ENCODE peak calls at places on chromosomes 16 and 17, in seven cellular contexts. One of them, this sample, is unnamed.

GRCh38 chr16:81036751-81037350 is 1.2 kb downstream of the ATMIN start:
- DNase-seq in mesenchymal stem cell: peak; percentile 25
- DNase-seq in H9: no peak
- DNase-seq in mesendoderm: no peak
- DNase-seq in IMR-90: no peak
- DNase-seq in H1: no peak
- DNase-seq in trophoblast cell: peak; percentile 64
- DNase-seq in this sample: no peak

GRCh38 chr16:20380782-20381181 is 23.8 kb downstream of the PDILT start:
- DNase-seq in mesenchymal stem cell: no peak
- DNase-seq in H9: no peak
- DNase-seq in mesendoderm: no peak
- DNase-seq in IMR-90: no peak
- DNase-seq in H1: no peak
- DNase-seq in trophoblast cell: no peak
- DNase-seq in this sample: no peak

GRCh38 chr17:66405836-66406679 is 103.6 kb downstream of the PRKCA start:
- DNase-seq in mesenchymal stem cell: no peak
- DNase-seq in H9: no peak
- DNase-seq in mesendoderm: no peak
- DNase-seq in IMR-90: no peak
- DNase-seq in H1: no peak
- DNase-seq in trophoblast cell: no peak
- DNase-seq in this sample: no peak

GRCh38 chr17:64357191-64357981 is 33.3 kb downstream of the PECAM1 start:
- DNase-seq in mesenchymal stem cell: peak; percentile 91
- DNase-seq in H9: peak; percentile 46
- DNase-seq in mesendoderm: peak; percentile 36
- DNase-seq in IMR-90: peak; percentile 94
- DNase-seq in H1: no peak
- DNase-seq in trophoblast cell: no peak
- DNase-seq in this sample: no peak

GRCh38 chr16:66427036-66427446 is at the start of gene BEAN1:
- DNase-seq in mesenchymal stem cell: no peak
- DNase-seq in H9: no peak
- DNase-seq in mesendoderm: no peak
- DNase-seq in IMR-90: no peak
- DNase-seq in H1: peak; percentile 66
- DNase-seq in trophoblast cell: peak; percentile 31
- DNase-seq in this sample: no peak

GRCh38 chr16:85905110-85906095 is 6.4 kb downstream of the IRF8 start:
- DNase-seq in mesenchymal stem cell: no peak
- DNase-seq in H9: no peak
- DNase-seq in mesendoderm: no peak
- DNase-seq in IMR-90: no peak
- DNase-seq in H1: no peak
- DNase-seq in trophoblast cell: no peak
- DNase-seq in this sample: no peak

GRCh38 chr17:30230596-30231125 is 4.8 kb downstream of the SLC6A4 start:
- DNase-seq in mesenchymal stem cell: no peak
- DNase-seq in H9: no peak
- DNase-seq in mesendoderm: no peak
- DNase-seq in IMR-90: peak; percentile 27
- DNase-seq in H1: no peak
- DNase-seq in trophoblast cell: no peak
- DNase-seq in this sample: no peak

GRCh38 chr17:2703606-2704005 is 8.0 kb downstream of the CLUH start:
- DNase-seq in mesenchymal stem cell: no peak
- DNase-seq in H9: no peak
- DNase-seq in mesendoderm: no peak
- DNase-seq in IMR-90: no peak
- DNase-seq in H1: no peak
- DNase-seq in trophoblast cell: no peak
- DNase-seq in this sample: no peak

GRCh38 chr16:49599281-49599680 is 225.7 kb downstream of the C16orf78 start:
- DNase-seq in mesenchymal stem cell: no peak
- DNase-seq in H9: peak; percentile 4
- DNase-seq in mesendoderm: no peak
- DNase-seq in IMR-90: no peak
- DNase-seq in H1: peak; percentile 16
- DNase-seq in trophoblast cell: no peak
- DNase-seq in this sample: no peak

GRCh38 chr16:27685802-27686201 is 135.9 kb downstream of the KATNIP start:
- DNase-seq in mesenchymal stem cell: peak; percentile 66
- DNase-seq in H9: no peak
- DNase-seq in mesendoderm: no peak
- DNase-seq in IMR-90: peak; percentile 85
- DNase-seq in H1: no peak
- DNase-seq in trophoblast cell: no peak
- DNase-seq in this sample: no peak

GRCh38 chr17:42472709-42473521 is 14.2 kb downstream of the ATP6V0A1 start:
- DNase-seq in mesenchymal stem cell: peak; percentile 74
- DNase-seq in H9: no peak
- DNase-seq in mesendoderm: peak; percentile 62
- DNase-seq in IMR-90: peak; percentile 93
- DNase-seq in H1: no peak
- DNase-seq in trophoblast cell: no peak
- DNase-seq in this sample: no peak

GRCh38 chr17:28744802-28745051 is 916 bp downstream of the TRAF4 start:
- DNase-seq in mesenchymal stem cell: no peak
- DNase-seq in H9: peak; percentile 39
- DNase-seq in mesendoderm: no peak
- DNase-seq in IMR-90: no peak
- DNase-seq in H1: no peak
- DNase-seq in trophoblast cell: no peak
- DNase-seq in this sample: no peak
- H3K4me1 ChIP-seq in mesenchymal stem cell: peaks cover 49% of the 10 kb centered on the region
- H3K4me1 ChIP-seq in H9: peaks cover 5% of the 10 kb centered on the region
- H3K4me1 ChIP-seq in mesendoderm: peaks cover 11% of the 10 kb centered on the region
- H3K4me1 ChIP-seq in IMR-90: peaks cover 16% of the 10 kb centered on the region
- H3K4me1 ChIP-seq in H1: peaks cover 30% of the 10 kb centered on the region
- H3K4me1 ChIP-seq in trophoblast cell: peaks cover 32% of the 10 kb centered on the region
- H3K4me1 ChIP-seq in this sample: peaks cover 24% of the 10 kb centered on the region

GRCh38 chr16:21986692-21987246 is 14.1 kb downstream of the PDZD9 start:
- DNase-seq in mesenchymal stem cell: no peak
- DNase-seq in H9: no peak
- DNase-seq in mesendoderm: no peak
- DNase-seq in IMR-90: no peak
- DNase-seq in H1: no peak
- DNase-seq in trophoblast cell: no peak
- DNase-seq in this sample: no peak

GRCh38 chr16:21980032-21980431 is 20.9 kb downstream of the PDZD9 start:
- DNase-seq in mesenchymal stem cell: no peak
- DNase-seq in H9: no peak
- DNase-seq in mesendoderm: no peak
- DNase-seq in IMR-90: no peak
- DNase-seq in H1: no peak
- DNase-seq in trophoblast cell: no peak
- DNase-seq in this sample: no peak

GRCh38 chr16:21984062-21984461 is 16.9 kb downstream of the PDZD9 start:
- DNase-seq in mesenchymal stem cell: no peak
- DNase-seq in H9: no peak
- DNase-seq in mesendoderm: no peak
- DNase-seq in IMR-90: no peak
- DNase-seq in H1: no peak
- DNase-seq in trophoblast cell: no peak
- DNase-seq in this sample: no peak

GRCh38 chr16:21985524-21985923 is 15.4 kb downstream of the PDZD9 start:
- DNase-seq in mesenchymal stem cell: no peak
- DNase-seq in H9: no peak
- DNase-seq in mesendoderm: no peak
- DNase-seq in IMR-90: no peak
- DNase-seq in H1: no peak
- DNase-seq in trophoblast cell: no peak
- DNase-seq in this sample: no peak

DNA sequence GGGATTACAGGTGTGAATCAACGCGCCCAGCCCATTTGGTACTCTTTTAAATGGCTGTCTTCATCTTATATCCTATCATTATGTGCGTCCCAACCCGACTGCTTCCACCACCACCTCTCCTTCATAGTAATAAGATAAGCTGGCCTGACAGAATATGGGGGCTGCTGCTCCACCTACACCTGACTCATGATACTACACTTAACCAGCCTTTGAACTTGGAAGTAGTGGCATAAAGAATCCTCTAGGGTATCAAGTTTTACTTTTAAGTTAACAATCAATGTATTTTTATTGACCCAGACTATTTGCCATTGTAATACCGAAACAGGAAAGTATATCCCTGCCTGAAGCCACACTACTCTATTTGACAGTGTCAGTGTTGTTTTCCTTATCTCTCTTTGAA is 18.8 kb downstream of the PDZD9 start:
- DNase-seq in mesenchymal stem cell: no peak
- DNase-seq in H9: no peak
- DNase-seq in mesendoderm: no peak
- DNase-seq in IMR-90: no peak
- DNase-seq in H1: no peak
- DNase-seq in trophoblast cell: no peak
- DNase-seq in this sample: no peak
- H2BK5ac ChIP-seq in mesenchymal stem cell: no peak overlapping the region
- H2BK5ac ChIP-seq in H9: no peak overlapping the region
- H2BK5ac ChIP-seq in mesendoderm: no peak overlapping the region
- H2BK5ac ChIP-seq in IMR-90: no peak overlapping the region
- H2BK5ac ChIP-seq in H1: no peak overlapping the region
- H2BK5ac ChIP-seq in trophoblast cell: no peak overlapping the region
- H2BK5ac ChIP-seq in this sample: no peak overlapping the region

DNA sequence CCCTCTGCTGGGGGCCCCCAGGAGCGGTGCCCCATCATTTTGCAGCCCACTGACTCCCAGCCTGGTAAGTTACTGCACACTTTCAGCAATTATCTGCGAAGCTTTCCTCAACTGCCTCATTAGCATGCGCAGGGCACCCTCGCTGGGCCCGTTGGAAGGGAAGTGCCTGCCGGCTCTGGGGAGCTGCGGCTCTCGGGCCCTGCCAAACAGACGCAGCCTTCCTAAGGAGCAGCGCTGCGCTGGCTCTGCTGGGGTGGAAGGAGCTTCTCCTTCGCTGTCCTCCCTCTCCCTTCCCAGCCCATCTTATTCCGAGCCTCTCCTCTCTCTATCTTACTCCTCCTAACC is 71.0 kb downstream of the RBBP6 start:
- DNase-seq in mesenchymal stem cell: peak; percentile 44
- DNase-seq in H9: peak; percentile 55
- DNase-seq in mesendoderm: peak; percentile 45
- DNase-seq in IMR-90: peak; percentile 1
- DNase-seq in H1: no peak
- DNase-seq in trophoblast cell: no peak
- DNase-seq in this sample: peak; percentile 18
- H3K4me2 ChIP-seq in mesenchymal stem cell: peak overlapping the region; percentile 67
- H3K4me2 ChIP-seq in H9: peak overlapping the region; percentile 60
- H3K4me2 ChIP-seq in mesendoderm: peak overlapping the region; percentile 49
- H3K4me2 ChIP-seq in IMR-90: no peak overlapping the region
- H3K4me2 ChIP-seq in H1: peak overlapping the region; percentile 98
- H3K4me2 ChIP-seq in trophoblast cell: peak overlapping the region; percentile 42
- H3K4me2 ChIP-seq in this sample: peak overlapping the region; percentile 77

DNA sequence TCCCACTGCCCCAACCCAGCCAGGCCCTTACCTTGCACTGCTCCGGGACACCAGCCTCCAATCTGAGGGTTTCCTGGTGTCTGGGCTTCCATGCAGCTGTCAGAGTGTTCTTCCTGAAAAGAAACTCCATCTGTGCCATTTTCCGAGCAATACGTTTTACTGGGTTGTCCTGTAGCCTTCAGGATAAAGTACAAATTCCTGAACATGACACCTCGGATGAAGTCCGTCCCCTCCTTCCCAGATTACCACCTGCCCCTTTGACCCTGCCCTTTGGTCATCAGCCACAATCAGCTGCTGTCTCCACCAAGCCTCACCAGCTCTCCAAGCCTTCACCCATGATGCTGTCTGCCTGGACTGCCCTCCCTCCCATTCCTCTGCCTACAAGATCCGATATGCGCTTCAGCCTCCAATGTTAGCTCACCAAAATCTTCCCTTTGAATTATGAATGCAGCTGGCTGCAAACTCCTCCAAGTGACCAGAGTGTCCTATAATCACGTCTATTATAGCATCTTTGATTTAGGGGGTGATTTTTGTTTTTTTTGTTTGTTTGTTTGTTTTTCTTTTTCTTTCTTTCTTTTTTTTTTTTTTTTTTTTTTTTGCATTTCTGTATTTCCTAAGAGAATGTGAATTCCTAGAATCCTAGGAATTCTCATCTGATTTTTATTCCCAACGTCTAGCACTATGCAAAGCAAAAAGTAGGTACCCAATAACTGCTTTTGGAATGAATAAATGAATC is 60.6 kb upstream of the KIFC3 start:
- DNase-seq in mesenchymal stem cell: no peak
- DNase-seq in H9: peak; percentile 44
- DNase-seq in mesendoderm: peak; percentile 54
- DNase-seq in IMR-90: no peak
- DNase-seq in H1: no peak
- DNase-seq in trophoblast cell: no peak
- DNase-seq in this sample: no peak
- H3K4me1 ChIP-seq in mesenchymal stem cell: peaks cover 14% of the 10 kb centered on the region
- H3K4me1 ChIP-seq in H9: no peaks in the 10 kb centered on the region
- H3K4me1 ChIP-seq in mesendoderm: peaks cover 9% of the 10 kb centered on the region
- H3K4me1 ChIP-seq in IMR-90: peaks cover 4% of the 10 kb centered on the region
- H3K4me1 ChIP-seq in H1: peaks cover 14% of the 10 kb centered on the region
- H3K4me1 ChIP-seq in trophoblast cell: peaks cover 4% of the 10 kb centered on the region
- H3K4me1 ChIP-seq in this sample: peaks cover 6% of the 10 kb centered on the region

GRCh38 chr17:32720671-32721070 is 156.3 kb downstream of the MYO1D start:
- DNase-seq in mesenchymal stem cell: no peak
- DNase-seq in H9: no peak
- DNase-seq in mesendoderm: no peak
- DNase-seq in IMR-90: no peak
- DNase-seq in H1: no peak
- DNase-seq in trophoblast cell: peak; percentile 29
- DNase-seq in this sample: no peak

GRCh38 chr17:32725697-32726096 is 151.2 kb downstream of the MYO1D start:
- DNase-seq in mesenchymal stem cell: no peak
- DNase-seq in H9: no peak
- DNase-seq in mesendoderm: no peak
- DNase-seq in IMR-90: no peak
- DNase-seq in H1: no peak
- DNase-seq in trophoblast cell: no peak
- DNase-seq in this sample: no peak

GRCh38 chr17:32719702-32720101 is 157.2 kb downstream of the MYO1D start:
- DNase-seq in mesenchymal stem cell: no peak
- DNase-seq in H9: no peak
- DNase-seq in mesendoderm: no peak
- DNase-seq in IMR-90: no peak
- DNase-seq in H1: no peak
- DNase-seq in trophoblast cell: no peak
- DNase-seq in this sample: no peak

GRCh38 chr17:32723310-32723955 is 153.5 kb downstream of the MYO1D start:
- DNase-seq in mesenchymal stem cell: peak; percentile 10
- DNase-seq in H9: no peak
- DNase-seq in mesendoderm: peak; percentile 42
- DNase-seq in IMR-90: peak; percentile 7
- DNase-seq in H1: no peak
- DNase-seq in trophoblast cell: no peak
- DNase-seq in this sample: no peak

GRCh38 chr17:32722733-32723132 is 154.2 kb downstream of the MYO1D start:
- DNase-seq in mesenchymal stem cell: no peak
- DNase-seq in H9: no peak
- DNase-seq in mesendoderm: no peak
- DNase-seq in IMR-90: no peak
- DNase-seq in H1: no peak
- DNase-seq in trophoblast cell: peak; percentile 47
- DNase-seq in this sample: no peak
- H2BK5ac ChIP-seq in mesenchymal stem cell: no peak overlapping the region
- H2BK5ac ChIP-seq in H9: no peak overlapping the region
- H2BK5ac ChIP-seq in mesendoderm: no peak overlapping the region
- H2BK5ac ChIP-seq in IMR-90: no peak overlapping the region
- H2BK5ac ChIP-seq in H1: no peak overlapping the region
- H2BK5ac ChIP-seq in trophoblast cell: no peak overlapping the region
- H2BK5ac ChIP-seq in this sample: no peak overlapping the region

This sample was measured in neuronal stem cell.